ENCODE peak calls at places on chromosomes 5 and 9, in seven cellular contexts. Y is ureter, G is memory B cell, O is K562, E is cardiac muscle cell, A is DND-41, R is GM23338. J is an unnamed sample.

GRCh38 chr9:98247826-98248657 is 7.4 kb downstream of the TBC1D2 start:
- DNase-seq in Y (no peak), G (no peak), E (no peak), O (no peak), R (no peak), A (no peak), J (no peak)

GRCh38 chr5:156559955-156560354 is 233.0 kb downstream of the SGCD start:
- DNase-seq in R (no peak), G (no peak), A (no peak), E (no peak), O (no peak), Y (no peak), J (no peak)

GRCh38 chr9:12726795-12727194 is 33.6 kb downstream of the TYRP1 start:
- DNase-seq in Y (no peak), O (no peak), E (no peak), A (no peak), G (no peak), R (no peak), J (no peak)

GRCh38 chr5:60055168-60055567 is 161.6 kb upstream of the PDE4D start:
- DNase-seq in E (no peak), R (no peak), O (no peak), A (no peak), Y (no peak), G (no peak), J (no peak)

GRCh38 chr5:106959447-106959846 is 711.3 kb downstream of the EFNA5 start:
- DNase-seq in Y (no peak), E (no peak), A (no peak), G (no peak), R (no peak), O (no peak), J (no peak)

GRCh38 chr5:151078490-151079262 is 2.2 kb downstream of the TNIP1 start:
- DNase-seq in R (no peak), Y (no peak), O (no peak), A (no peak), E (no peak), G (no peak), J (no peak)

GRCh38 chr5:137215780-137216179 is 283.3 kb downstream of the SPOCK1 start:
- DNase-seq in Y (no peak), A (no peak), E (no peak), O (no peak), R (no peak), G (no peak), J (no peak)

GRCh38 chr5:150035139-150035893 is 34.8 kb downstream of the HMGXB3 start:
- DNase-seq in Y (no peak), O (no peak), R (no peak), E (no peak), A (no peak), G (peak; percentile 24), J (no peak)

GRCh38 chr9:112850840-112851239 is 39.8 kb downstream of the SLC46A2 start:
- DNase-seq in R (no peak), G (no peak), O (no peak), A (no peak), Y (no peak), E (no peak), J (no peak)

GRCh38 chr9:93815135-93815534 is 140.0 kb downstream of the BARX1 start:
- DNase-seq in A (no peak), R (no peak), O (no peak), E (no peak), Y (no peak), G (no peak), J (no peak)

GRCh38 chr9:135224921-135225541 is 137.6 kb downstream of the OLFM1 start:
- DNase-seq in R (no peak), Y (no peak), O (no peak), A (no peak), E (no peak), G (no peak), J (no peak)

GRCh38 chr9:31715250-31715649 is 669.2 kb upstream of the ACO1 start:
- DNase-seq in A (no peak), O (no peak), Y (no peak), E (no peak), R (no peak), G (no peak), J (no peak)

GRCh38 chr9:32382582-32383320 is 1.7 kb upstream of the ACO1 start:
- DNase-seq in E (no peak), R (no peak), G (no peak), A (no peak), Y (no peak), O (no peak), J (no peak)

GRCh38 chr9:113468716-113469448 is 5.4 kb downstream of the RGS3 start:
- DNase-seq in A (no peak), Y (peak; percentile 26), O (no peak), G (no peak), R (no peak), E (no peak), J (no peak)

GRCh38 chr5:148620696-148621095 is 33.6 kb downstream of the HTR4 start:
- DNase-seq in R (no peak), O (peak; percentile 52), G (no peak), E (no peak), Y (no peak), A (peak; percentile 30), J (no peak)

GRCh38 chr9:127530206-127530941 is 79.1 kb downstream of the LRSAM1 start:
- DNase-seq in R (no peak), O (no peak), G (no peak), A (no peak), Y (no peak), E (no peak), J (no peak)

GRCh38 chr5:110908848-110909247 is 162.7 kb upstream of the TSLP start:
- DNase-seq in G (no peak), E (no peak), A (no peak), Y (no peak), O (no peak), R (no peak), J (no peak)

GRCh38 chr5:150644496-150644895 is 4.0 kb downstream of the SYNPO start:
- DNase-seq in R (no peak), A (no peak), G (no peak), O (no peak), Y (no peak), E (peak; percentile 51), J (no peak)

GRCh38 chr5:103480246-103480645 is 82.3 kb downstream of the NUDT12 start:
- DNase-seq in R (no peak), Y (no peak), O (no peak), E (no peak), A (no peak), G (no peak), J (no peak)

GRCh38 chr9:77764894-77765780 is 117.0 kb upstream of the GNA14 start:
- DNase-seq in R (peak; percentile 68), E (no peak), G (no peak), A (no peak), Y (no peak), O (no peak), J (peak; percentile 5)

GRCh38 chr5:35842856-35843255 is 13.8 kb upstream of the IL7R start:
- DNase-seq in A (no peak), G (no peak), E (no peak), R (no peak), Y (no peak), O (no peak), J (no peak)

GRCh38 chr9:109441296-109441695 is 56.8 kb downstream of the PTPN3 start:
- DNase-seq in G (no peak), O (no peak), R (peak; percentile 79), Y (no peak), E (no peak), A (no peak), J (no peak)

GRCh38 chr9:811101-811531 is 30.4 kb upstream of the DMRT1 start:
- DNase-seq in G (no peak), A (no peak), O (no peak), R (no peak), Y (no peak), E (no peak), J (no peak)

GRCh38 chr5:147327421-147327820 is 92.6 kb downstream of the STK32A start:
- DNase-seq in R (no peak), Y (no peak), G (no peak), A (no peak), E (no peak), O (no peak), J (no peak)

GRCh38 chr5:160036884-160037283 is 27.9 kb downstream of the TTC1 start:
- DNase-seq in E (no peak), G (no peak), A (no peak), O (no peak), R (no peak), Y (no peak), J (no peak)

GRCh38 chr5:138439537-138440225 is 824 bp downstream of the REEP2 start:
- DNase-seq in A (no peak), E (peak; percentile 20), Y (no peak), R (peak; percentile 41), G (no peak), O (no peak), J (no peak)

GRCh38 chr5:9712506-9713285 is 82.5 kb upstream of the TAS2R1 start:
- DNase-seq in Y (no peak), G (no peak), E (no peak), A (no peak), R (no peak), O (no peak), J (peak; percentile 6)

GRCh38 chr9:113920872-113921271 is 44.8 kb downstream of the ZNF618 start:
- DNase-seq in R (no peak), E (no peak), O (no peak), A (no peak), Y (no peak), G (no peak), J (no peak)

GRCh38 chr5:143652104-143652700 is 159.8 kb upstream of the HMHB1 start:
- DNase-seq in O (no peak), A (no peak), G (no peak), E (no peak), Y (no peak), R (no peak), J (no peak)

GRCh38 chr9:114513952-114514267 is 8.6 kb upstream of the WHRN start:
- DNase-seq in Y (no peak), O (no peak), A (no peak), G (no peak), E (no peak), R (no peak), J (no peak)

GRCh38 chr5:133434336-133434735 is 178.0 kb downstream of the FSTL4 start:
- DNase-seq in G (no peak), O (no peak), E (no peak), Y (no peak), A (no peak), R (no peak), J (no peak)

GRCh38 chr9:127311239-127311741 is 46.7 kb downstream of the GARNL3 start:
- DNase-seq in R (peak; percentile 69), G (no peak), E (peak; percentile 27), O (peak; percentile 44), A (peak; percentile 12), Y (peak; percentile 74), J (peak; percentile 61)

J was measured in amniotic stem cell.